ENCODE peak calls at places on chromosomes 11 and 22, in six cellular contexts. N, H, T, R, Z and Y are unnamed samples.

GRCh38 chr11:22521226-22521625 is 104.4 kb downstream of the FANCF start:
- DNase-seq in N (no peak), H (peak; percentile 3), T (no peak), R (no peak), Z (no peak), Y (no peak)

GRCh38 chr22:33563568-33563967 is 356.7 kb downstream of the LARGE1 start:
- DNase-seq in N (no peak), H (no peak), T (no peak), R (no peak), Z (no peak), Y (no peak)

GRCh38 chr22:48277868-48278581 is 1515.6 kb downstream of the TBC1D22A start:
- DNase-seq in N (no peak), H (no peak), T (no peak), R (no peak), Z (peak; percentile 54), Y (no peak)

GRCh38 chr11:26188559-26188958 is 143.4 kb upstream of the ANO3 start:
- DNase-seq in N (no peak), H (peak; percentile 15), T (no peak), R (no peak), Z (no peak), Y (no peak)

GRCh38 chr11:35412285-35412684 is 7.1 kb downstream of the SLC1A2 start:
- DNase-seq in N (no peak), H (no peak), T (no peak), R (no peak), Z (no peak), Y (no peak)

GRCh38 chr11:67160872-67161783 is 42.1 kb downstream of the KDM2A start:
- DNase-seq in N (no peak), H (no peak), T (no peak), R (no peak), Z (no peak), Y (no peak)

GRCh38 chr22:39240841-39241631 is 3.7 kb downstream of the PDGFB start:
- DNase-seq in N (no peak), H (no peak), T (no peak), R (peak; percentile 81), Z (peak; percentile 86), Y (no peak)

GRCh38 chr22:46803031-46803880 is 40.8 kb downstream of the TBC1D22A start:
- DNase-seq in N (no peak), H (no peak), T (peak; percentile 51), R (peak; percentile 72), Z (peak; percentile 68), Y (peak; percentile 33)

GRCh38 chr22:24727218-24727851 is 47.2 kb downstream of the PIWIL3 start:
- DNase-seq in N (peak; percentile 27), H (peak; percentile 70), T (no peak), R (no peak), Z (no peak), Y (no peak)

GRCh38 chr11:10459029-10459970 is 4.2 kb downstream of the AMPD3 start:
- DNase-seq in N (no peak), H (no peak), T (no peak), R (no peak), Z (no peak), Y (no peak)

GRCh38 chr11:3159296-3160190 is 5.6 kb downstream of the OSBPL5 start:
- DNase-seq in N (no peak), H (no peak), T (no peak), R (peak; percentile 62), Z (peak; percentile 93), Y (no peak)

GRCh38 chr11:128604723-128605122 is 17.4 kb upstream of the ETS1 start:
- DNase-seq in N (no peak), H (no peak), T (no peak), R (no peak), Z (no peak), Y (no peak)

GRCh38 chr11:13061294-13061990 is 52.3 kb downstream of the RASSF10 start:
- DNase-seq in N (no peak), H (no peak), T (no peak), R (no peak), Z (no peak), Y (no peak)

GRCh38 chr22:23556026-23556620 is 24.0 kb downstream of the IGLL1 start:
- DNase-seq in N (no peak), H (no peak), T (no peak), R (no peak), Z (peak; percentile 47), Y (peak; percentile 8)

GRCh38 chr22:36439481-36440271 is 41.8 kb downstream of the TXN2 start:
- DNase-seq in N (peak; percentile 70), H (peak; percentile 79), T (no peak), R (peak; percentile 73), Z (peak; percentile 89), Y (no peak)

GRCh38 chr11:2789331-2789730 is 89.5 kb upstream of the KCNQ1OT1 start:
- DNase-seq in N (no peak), H (no peak), T (no peak), R (peak; percentile 13), Z (peak; percentile 44), Y (no peak)

GRCh38 chr22:18031670-18032454 is 7.5 kb upstream of the MICAL3 start:
- DNase-seq in N (peak; percentile 49), H (peak; percentile 94), T (no peak), R (no peak), Z (peak; percentile 85), Y (no peak)

GRCh38 chr11:86370171-86370570 is 4.5 kb upstream of the CCDC81 start:
- DNase-seq in N (no peak), H (no peak), T (no peak), R (no peak), Z (no peak), Y (no peak)

GRCh38 chr22:50622723-50623327 is 5.1 kb downstream of the ARSA start:
- DNase-seq in N (no peak), H (no peak), T (no peak), R (peak; percentile 94), Z (peak; percentile 58), Y (no peak)

GRCh38 chr11:126898802-126899201 is 101.8 kb downstream of the KIRREL3 start:
- DNase-seq in N (no peak), H (no peak), T (no peak), R (no peak), Z (no peak), Y (no peak)

GRCh38 chr11:47348859-47349258 is 3.6 kb downstream of the MYBPC3 start:
- DNase-seq in N (no peak), H (peak; percentile 20), T (no peak), R (no peak), Z (no peak), Y (no peak)

GRCh38 chr11:105862736-105863367 is 159.2 kb downstream of the MSANTD4 start:
- DNase-seq in N (peak; percentile 10), H (peak; percentile 37), T (no peak), R (no peak), Z (no peak), Y (no peak)

GRCh38 chr11:70073881-70074371 is 4.2 kb upstream of the ANO1 start:
- DNase-seq in N (no peak), H (no peak), T (no peak), R (no peak), Z (peak; percentile 44), Y (no peak)

GRCh38 chr11:10657308-10658271 is 36.0 kb downstream of the IRAG1 start:
- DNase-seq in N (no peak), H (peak; percentile 67), T (no peak), R (no peak), Z (peak; percentile 69), Y (no peak)

GRCh38 chr22:35155403-35156025 is 89.6 kb downstream of the ISX start:
- DNase-seq in N (no peak), H (no peak), T (no peak), R (no peak), Z (no peak), Y (no peak)
- TF ChIP-seq CTCF in N (no peak), H (no peak), T (peak; percentile 42), R (no peak), Z (no peak), Y (no peak)

GRCh38 chr11:104332110-104332509 is 168.2 kb upstream of the PDGFD start:
- DNase-seq in N (no peak), H (no peak), T (peak; percentile 39), R (no peak), Z (no peak), Y (no peak)
- TF ChIP-seq CTCF in N (no peak), H (peak; percentile 43), T (peak; percentile 86), R (no peak), Z (no peak), Y (no peak)

GRCh38 chr11:93361435-93361834 is 30.9 kb downstream of the DEUP1 start:
- DNase-seq in N (no peak), H (no peak), T (no peak), R (no peak), Z (no peak), Y (no peak)
- TF ChIP-seq CTCF in N (no peak), H (peak; percentile 31), T (no peak), R (no peak), Z (peak; percentile 12), Y (no peak)

GRCh38 chr11:96324912-96325311 is 18.1 kb downstream of the MAML2 start:
- DNase-seq in N (no peak), H (peak; percentile 73), T (no peak), R (no peak), Z (no peak), Y (no peak)

GRCh38 chr11:96319901-96320656 is 22.9 kb downstream of the MAML2 start:
- DNase-seq in N (no peak), H (no peak), T (no peak), R (no peak), Z (no peak), Y (no peak)

GRCh38 chr11:96321066-96321465 is 21.9 kb downstream of the MAML2 start:
- DNase-seq in N (no peak), H (no peak), T (no peak), R (no peak), Z (no peak), Y (no peak)

GRCh38 chr11:96323643-96323985 is 19.4 kb downstream of the MAML2 start:
- DNase-seq in N (no peak), H (no peak), T (no peak), R (no peak), Z (no peak), Y (no peak)

DNA sequence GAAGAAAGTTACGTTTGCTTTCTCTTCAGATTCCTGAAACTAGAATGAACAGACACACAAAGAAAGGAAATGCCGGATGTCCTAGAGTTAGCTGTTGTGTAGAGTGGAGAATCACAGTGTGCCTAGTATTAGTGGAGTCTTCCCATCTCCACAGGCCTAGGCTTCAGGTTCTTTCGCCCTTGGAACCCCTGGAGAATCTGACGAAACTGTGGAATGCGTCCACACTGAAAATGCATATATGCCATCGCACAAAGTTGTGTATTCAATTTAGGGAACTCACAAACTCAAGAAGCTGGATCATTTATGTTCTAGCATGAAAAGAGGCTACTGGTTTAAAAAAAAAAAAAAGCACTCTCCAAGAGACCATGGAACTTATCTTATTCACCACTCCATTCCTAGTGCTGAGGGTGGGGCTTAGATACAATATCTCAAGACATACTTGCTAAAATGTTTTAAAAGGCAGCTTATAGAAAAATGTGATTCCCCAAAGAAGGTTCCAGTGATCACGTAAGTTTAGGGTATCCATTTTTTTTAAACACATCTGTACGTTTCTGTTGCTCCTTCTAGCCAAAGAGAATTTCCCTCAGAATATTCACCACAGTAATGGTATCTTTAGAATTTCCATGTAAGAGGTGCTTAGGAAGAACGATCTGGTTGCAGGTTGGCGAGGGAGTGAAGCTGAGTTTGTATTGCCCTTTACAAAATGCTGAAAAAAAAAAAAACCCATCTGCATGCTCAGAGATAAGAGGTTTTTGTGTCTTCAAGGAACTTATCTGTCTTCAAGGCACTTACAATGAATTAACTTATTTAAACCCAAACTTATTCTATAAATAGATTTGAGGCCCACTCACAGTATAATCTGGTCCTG is 20.0 kb downstream of the MAML2 start:
- DNase-seq in N (no peak), H (no peak), T (no peak), R (no peak), Z (no peak), Y (no peak)
- TF ChIP-seq CTCF in N (no peak), H (no peak), T (no peak), R (no peak), Z (no peak), Y (no peak)